ENCODE peak calls at places on chromosomes 11 and 22, in seven cellular contexts. One of them, this sample, is unnamed.
A peak's percentile ranks its signal among the peaks of the same experiment; 100 is the strongest.

GRCh38 chr11:120547871-120548681 is 36.5 kb downstream of the GRIK4 start:
- DNase-seq in cardiac muscle cell: peak; percentile 94
- DNase-seq in ovary: peak; percentile 95
- DNase-seq in mammary epithelial cell: peak; percentile 84
- DNase-seq in heart right ventricle: peak; percentile 89
- DNase-seq in fibroblast of mammary gland: peak; percentile 94
- DNase-seq in AG04450: peak; percentile 93
- DNase-seq in this sample: peak; percentile 90

GRCh38 chr22:23834830-23835772 is 3.7 kb downstream of the DERL3 start:
- DNase-seq in ovary: peak; percentile 50
- DNase-seq in cardiac muscle cell: no peak
- DNase-seq in AG04450: no peak
- DNase-seq in heart right ventricle: peak; percentile 70
- DNase-seq in mammary epithelial cell: no peak
- DNase-seq in fibroblast of mammary gland: no peak
- DNase-seq in this sample: no peak

GRCh38 chr11:111283945-111284481 is 14.3 kb upstream of the POU2AF3 start:
- DNase-seq in mammary epithelial cell: no peak
- DNase-seq in ovary: peak; percentile 60
- DNase-seq in heart right ventricle: no peak
- DNase-seq in cardiac muscle cell: no peak
- DNase-seq in AG04450: peak; percentile 27
- DNase-seq in fibroblast of mammary gland: peak; percentile 96
- DNase-seq in this sample: peak; percentile 70

GRCh38 chr11:111185259-111185658 is 60.3 kb upstream of the POU2AF2 start:
- DNase-seq in AG04450: no peak
- DNase-seq in heart right ventricle: no peak
- DNase-seq in cardiac muscle cell: no peak
- DNase-seq in mammary epithelial cell: no peak
- DNase-seq in ovary: no peak
- DNase-seq in fibroblast of mammary gland: peak; percentile 52
- DNase-seq in this sample: peak; percentile 46

GRCh38 chr11:28834877-28835276 is 726.7 kb downstream of the METTL15 start:
- DNase-seq in cardiac muscle cell: peak; percentile 55
- DNase-seq in mammary epithelial cell: peak; percentile 61
- DNase-seq in fibroblast of mammary gland: peak; percentile 76
- DNase-seq in AG04450: peak; percentile 79
- DNase-seq in heart right ventricle: no peak
- DNase-seq in ovary: no peak
- DNase-seq in this sample: peak; percentile 63

GRCh38 chr22:19238900-19239299 is 52.6 kb downstream of the CLTCL1 start:
- DNase-seq in ovary: no peak
- DNase-seq in AG04450: no peak
- DNase-seq in mammary epithelial cell: no peak
- DNase-seq in fibroblast of mammary gland: no peak
- DNase-seq in cardiac muscle cell: no peak
- DNase-seq in heart right ventricle: peak; percentile 27
- DNase-seq in this sample: no peak

GRCh38 chr11:76288166-76288978 is 82.1 kb upstream of the WNT11 start:
- DNase-seq in cardiac muscle cell: no peak
- DNase-seq in fibroblast of mammary gland: no peak
- DNase-seq in heart right ventricle: no peak
- DNase-seq in mammary epithelial cell: no peak
- DNase-seq in ovary: no peak
- DNase-seq in AG04450: no peak
- DNase-seq in this sample: no peak

GRCh38 chr11:85232559-85232958 is 394.6 kb downstream of the DLG2 start:
- DNase-seq in cardiac muscle cell: no peak
- DNase-seq in fibroblast of mammary gland: no peak
- DNase-seq in ovary: no peak
- DNase-seq in mammary epithelial cell: no peak
- DNase-seq in AG04450: no peak
- DNase-seq in heart right ventricle: no peak
- DNase-seq in this sample: no peak

GRCh38 chr11:34204396-34205279 is 99.2 kb downstream of the NAT10 start:
- DNase-seq in heart right ventricle: no peak
- DNase-seq in ovary: no peak
- DNase-seq in cardiac muscle cell: no peak
- DNase-seq in mammary epithelial cell: peak; percentile 97
- DNase-seq in AG04450: no peak
- DNase-seq in fibroblast of mammary gland: no peak
- DNase-seq in this sample: no peak

GRCh38 chr11:46615756-46616155 is 1.3 kb downstream of the HARBI1 start:
- DNase-seq in mammary epithelial cell: no peak
- DNase-seq in AG04450: no peak
- DNase-seq in ovary: no peak
- DNase-seq in heart right ventricle: no peak
- DNase-seq in fibroblast of mammary gland: no peak
- DNase-seq in cardiac muscle cell: no peak
- DNase-seq in this sample: no peak

GRCh38 chr11:7353100-7353499 is 101.4 kb downstream of the SYT9 start:
- DNase-seq in ovary: no peak
- DNase-seq in AG04450: no peak
- DNase-seq in heart right ventricle: peak; percentile 7
- DNase-seq in mammary epithelial cell: peak; percentile 24
- DNase-seq in cardiac muscle cell: peak; percentile 30
- DNase-seq in fibroblast of mammary gland: peak; percentile 24
- DNase-seq in this sample: no peak

GRCh38 chr11:96238563-96239166 is 104.3 kb downstream of the MAML2 start:
- DNase-seq in ovary: no peak
- DNase-seq in AG04450: no peak
- DNase-seq in cardiac muscle cell: no peak
- DNase-seq in mammary epithelial cell: no peak
- DNase-seq in fibroblast of mammary gland: peak; percentile 69
- DNase-seq in heart right ventricle: no peak
- DNase-seq in this sample: no peak

GRCh38 chr22:31223786-31224191 is 11.7 kb downstream of the LIMK2 start:
- DNase-seq in mammary epithelial cell: peak; percentile 26
- DNase-seq in AG04450: no peak
- DNase-seq in fibroblast of mammary gland: no peak
- DNase-seq in cardiac muscle cell: no peak
- DNase-seq in ovary: no peak
- DNase-seq in heart right ventricle: no peak
- DNase-seq in this sample: no peak

GRCh38 chr11:72613450-72613849 is 60.8 kb downstream of the PDE2A start:
- DNase-seq in AG04450: no peak
- DNase-seq in ovary: no peak
- DNase-seq in cardiac muscle cell: no peak
- DNase-seq in fibroblast of mammary gland: no peak
- DNase-seq in mammary epithelial cell: no peak
- DNase-seq in heart right ventricle: no peak
- DNase-seq in this sample: no peak
- H3K4me3 ChIP-seq in AG04450: no peak overlapping the region
- H3K4me3 ChIP-seq in ovary: no peak overlapping the region
- H3K4me3 ChIP-seq in cardiac muscle cell: no peak overlapping the region
- H3K4me3 ChIP-seq in fibroblast of mammary gland: no peak overlapping the region
- H3K4me3 ChIP-seq in mammary epithelial cell: no peak overlapping the region
- H3K4me3 ChIP-seq in heart right ventricle: no peak overlapping the region
- H3K4me3 ChIP-seq in this sample: no peak overlapping the region

GRCh38 chr22:36334081-36334831 is 53.5 kb downstream of the MYH9 start:
- DNase-seq in mammary epithelial cell: no peak
- DNase-seq in cardiac muscle cell: no peak
- DNase-seq in fibroblast of mammary gland: no peak
- DNase-seq in ovary: no peak
- DNase-seq in AG04450: no peak
- DNase-seq in heart right ventricle: no peak
- DNase-seq in this sample: no peak
- TF ChIP-seq CTCF in mammary epithelial cell: peak; percentile 47
- TF ChIP-seq CTCF in cardiac muscle cell: peak; percentile 2
- TF ChIP-seq CTCF in fibroblast of mammary gland: no peak
- TF ChIP-seq CTCF in ovary: no peak
- TF ChIP-seq CTCF in AG04450: peak; percentile 25
- TF ChIP-seq CTCF in heart right ventricle: no peak
- TF ChIP-seq CTCF in this sample: no peak

GRCh38 chr22:43181321-43182076 is 5.4 kb downstream of the TTLL12 start:
- DNase-seq in AG04450: no peak
- DNase-seq in cardiac muscle cell: no peak
- DNase-seq in mammary epithelial cell: no peak
- DNase-seq in ovary: no peak
- DNase-seq in fibroblast of mammary gland: no peak
- DNase-seq in heart right ventricle: no peak
- DNase-seq in this sample: no peak
- H3K4me3 ChIP-seq in AG04450: no peak overlapping the region
- H3K4me3 ChIP-seq in cardiac muscle cell: no peak overlapping the region
- H3K4me3 ChIP-seq in mammary epithelial cell: no peak overlapping the region
- H3K4me3 ChIP-seq in ovary: no peak overlapping the region
- H3K4me3 ChIP-seq in fibroblast of mammary gland: no peak overlapping the region
- H3K4me3 ChIP-seq in heart right ventricle: no peak overlapping the region
- H3K4me3 ChIP-seq in this sample: no peak overlapping the region

GRCh38 chr22:45632791-45633515 is 38.7 kb upstream of the ATXN10 start:
- DNase-seq in heart right ventricle: no peak
- DNase-seq in mammary epithelial cell: peak; percentile 43
- DNase-seq in AG04450: no peak
- DNase-seq in fibroblast of mammary gland: no peak
- DNase-seq in cardiac muscle cell: peak; percentile 67
- DNase-seq in ovary: no peak
- DNase-seq in this sample: no peak
- TF ChIP-seq CTCF in heart right ventricle: no peak
- TF ChIP-seq CTCF in mammary epithelial cell: no peak
- TF ChIP-seq CTCF in AG04450: no peak
- TF ChIP-seq CTCF in fibroblast of mammary gland: no peak
- TF ChIP-seq CTCF in cardiac muscle cell: no peak
- TF ChIP-seq CTCF in ovary: no peak
- TF ChIP-seq CTCF in this sample: no peak

GRCh38 chr11:16613401-16614381 is 124.8 kb upstream of the C11orf58 start:
- DNase-seq in fibroblast of mammary gland: peak; percentile 75
- DNase-seq in ovary: peak; percentile 86
- DNase-seq in cardiac muscle cell: peak; percentile 90
- DNase-seq in heart right ventricle: peak; percentile 92
- DNase-seq in mammary epithelial cell: peak; percentile 72
- DNase-seq in AG04450: peak; percentile 68
- DNase-seq in this sample: no peak

GRCh38 chr11:16610738-16611388 is 127.6 kb upstream of the C11orf58 start:
- DNase-seq in mammary epithelial cell: no peak
- DNase-seq in heart right ventricle: no peak
- DNase-seq in ovary: no peak
- DNase-seq in fibroblast of mammary gland: no peak
- DNase-seq in AG04450: no peak
- DNase-seq in cardiac muscle cell: no peak
- DNase-seq in this sample: no peak

GRCh38 chr11:16612234-16612571 is 126.2 kb upstream of the C11orf58 start:
- DNase-seq in mammary epithelial cell: no peak
- DNase-seq in cardiac muscle cell: no peak
- DNase-seq in ovary: no peak
- DNase-seq in heart right ventricle: no peak
- DNase-seq in AG04450: no peak
- DNase-seq in fibroblast of mammary gland: no peak
- DNase-seq in this sample: no peak

GRCh38 chr11:16611395-16612233 is 126.8 kb upstream of the C11orf58 start:
- DNase-seq in ovary: no peak
- DNase-seq in cardiac muscle cell: no peak
- DNase-seq in AG04450: no peak
- DNase-seq in mammary epithelial cell: no peak
- DNase-seq in heart right ventricle: no peak
- DNase-seq in fibroblast of mammary gland: no peak
- DNase-seq in this sample: no peak

DNA sequence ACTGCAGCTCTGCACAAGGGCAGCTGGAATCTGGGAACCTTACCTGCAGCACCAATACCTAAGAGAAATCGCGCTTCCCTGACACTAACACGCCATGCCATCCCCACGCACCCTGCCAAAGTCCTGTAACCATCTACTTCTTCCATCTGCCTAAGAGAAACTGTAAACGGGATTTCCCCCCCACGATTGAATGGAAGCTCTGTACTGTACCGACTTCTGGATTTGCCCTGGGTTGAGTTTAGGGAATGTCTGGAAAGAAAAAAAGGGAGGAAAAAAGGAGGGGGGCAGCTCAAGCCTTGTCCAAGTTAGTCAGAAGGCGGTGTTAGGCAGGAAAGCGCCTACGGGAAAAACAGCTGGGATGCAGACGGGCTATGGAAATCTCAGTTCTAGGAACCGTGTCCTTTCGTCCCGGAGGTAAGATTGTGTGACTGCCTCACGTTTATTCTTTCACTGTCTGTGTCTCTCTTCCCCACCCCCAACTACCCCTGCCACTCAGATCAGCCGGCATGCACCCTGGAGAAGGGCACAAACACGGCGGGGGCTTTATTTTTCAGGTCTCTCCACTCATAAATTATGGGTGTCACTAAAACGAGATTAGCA is 125.5 kb upstream of the C11orf58 start:
- DNase-seq in ovary: no peak
- DNase-seq in cardiac muscle cell: no peak
- DNase-seq in AG04450: no peak
- DNase-seq in mammary epithelial cell: peak; percentile 24
- DNase-seq in heart right ventricle: peak; percentile 31
- DNase-seq in fibroblast of mammary gland: no peak
- DNase-seq in this sample: no peak
- H3K4me3 ChIP-seq in ovary: peak overlapping the region; percentile 15
- H3K4me3 ChIP-seq in cardiac muscle cell: peak overlapping the region; percentile 19
- H3K4me3 ChIP-seq in AG04450: peak overlapping the region; percentile 66
- H3K4me3 ChIP-seq in mammary epithelial cell: peak overlapping the region; percentile 42
- H3K4me3 ChIP-seq in heart right ventricle: peak overlapping the region; percentile 63
- H3K4me3 ChIP-seq in fibroblast of mammary gland: no peak overlapping the region
- H3K4me3 ChIP-seq in this sample: peak overlapping the region; percentile 43

DNA sequence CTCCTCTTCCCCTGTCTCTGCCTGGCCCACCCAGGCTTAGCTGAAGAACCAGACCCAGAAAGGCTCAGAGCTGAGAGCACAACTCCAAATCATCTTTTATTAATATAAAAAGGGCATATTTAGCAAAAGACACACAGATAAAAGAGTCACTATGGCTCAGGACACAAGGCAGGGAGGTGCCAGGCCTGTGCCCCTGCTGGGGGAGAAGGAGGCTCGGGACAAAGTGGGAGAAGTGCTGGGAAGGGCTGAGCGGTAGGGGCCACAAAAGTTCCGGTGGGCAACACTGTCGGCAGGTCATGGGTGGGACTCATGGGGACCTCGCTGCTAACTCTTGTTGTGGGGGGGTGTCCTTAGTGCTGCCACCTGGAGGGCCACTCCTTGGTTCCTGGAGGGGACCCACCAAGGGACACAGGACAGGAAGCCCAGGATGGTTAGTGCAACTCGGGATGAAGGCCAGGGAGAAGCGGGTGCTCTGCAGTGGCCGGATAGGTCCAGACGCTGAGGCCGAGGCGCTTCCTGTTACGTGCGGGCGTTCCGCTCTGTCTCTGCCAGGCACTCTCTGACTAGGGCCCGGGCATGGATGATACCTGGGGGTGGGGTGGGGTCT is 1.4 kb upstream of the PITPNM1 start:
- DNase-seq in heart right ventricle: no peak
- DNase-seq in mammary epithelial cell: no peak
- DNase-seq in AG04450: no peak
- DNase-seq in cardiac muscle cell: no peak
- DNase-seq in ovary: peak; percentile 53
- DNase-seq in fibroblast of mammary gland: no peak
- DNase-seq in this sample: no peak
- TF ChIP-seq CTCF in heart right ventricle: no peak
- TF ChIP-seq CTCF in mammary epithelial cell: no peak
- TF ChIP-seq CTCF in AG04450: no peak
- TF ChIP-seq CTCF in cardiac muscle cell: no peak
- TF ChIP-seq CTCF in ovary: no peak
- TF ChIP-seq CTCF in fibroblast of mammary gland: no peak
- TF ChIP-seq CTCF in this sample: no peak

This sample was measured in BJ.